ENCODE peak calls at places on chromosomes 7 and 10, in seven cellular contexts. A is IMR-90; G is GM19239; M is fibroblast of lung; X is A673; L is activated CD4-positive, CD25-positive, alpha-beta regulatory T cell; W is stimulated activated CD8-positive, alpha-beta memory T cell treated with anti-CD3 and anti-CD28 coated beads, Interleukin-2, amount 100 ng/mL, for 1 hour. K is an unnamed sample.
A peak's percentile ranks its signal among the peaks of the same experiment; 100 is the strongest.

GRCh38 chr7:148142660-148143248 is 447.8 kb upstream of the C7orf33 start:
- DNase-seq in A (peak; percentile 21), G (peak; percentile 4), M (no peak), X (peak; percentile 72), L (no peak), W (no peak), K (peak; percentile 18)

GRCh38 chr7:30412810-30413504 is 65.6 kb downstream of the NOD1 start:
- DNase-seq in A (peak; percentile 83), G (no peak), M (peak; percentile 78), X (peak; percentile 74), L (no peak), W (no peak), K (peak; percentile 78)

GRCh38 chr7:94401411-94401810 is 6.7 kb downstream of the COL1A2 start:
- DNase-seq in A (no peak), G (no peak), M (no peak), X (no peak), L (no peak), W (no peak), K (no peak)

GRCh38 chr10:613661-614340 is 75.7 kb downstream of the DIP2C start:
- DNase-seq in A (no peak), G (no peak), M (no peak), X (no peak), L (no peak), W (no peak), K (no peak)

GRCh38 chr10:44325157-44325556 is 59.7 kb downstream of the CXCL12 start:
- DNase-seq in A (no peak), G (no peak), M (no peak), X (no peak), L (no peak), W (no peak), K (no peak)

GRCh38 chr10:22693371-22693784 is 21.0 kb downstream of the PIP4K2A start:
- DNase-seq in A (peak; percentile 84), G (no peak), M (peak; percentile 86), X (no peak), L (no peak), W (no peak), K (peak; percentile 86)

GRCh38 chr10:6228647-6229046 is 25.9 kb downstream of the PFKFB3 start:
- DNase-seq in A (no peak), G (no peak), M (peak; percentile 42), X (no peak), L (no peak), W (no peak), K (peak; percentile 32)

GRCh38 chr7:27158436-27159277 is 2.2 kb upstream of the HOXA7 start:
- DNase-seq in A (no peak), G (no peak), M (no peak), X (no peak), L (no peak), W (no peak), K (no peak)

GRCh38 chr10:121698336-121698735 is 100.1 kb upstream of the FGFR2 start:
- DNase-seq in A (no peak), G (no peak), M (peak; percentile 61), X (no peak), L (no peak), W (no peak), K (no peak)

GRCh38 chr7:100119701-100120517 is 475 bp downstream of the CNPY4 start:
- DNase-seq in A (peak; percentile 58), G (peak; percentile 50), M (peak; percentile 51), X (peak; percentile 88), L (peak; percentile 30), W (peak; percentile 49), K (peak; percentile 64)

GRCh38 chr10:36271631-36272340 is 629.7 kb upstream of the FZD8 start:
- DNase-seq in A (no peak), G (no peak), M (no peak), X (no peak), L (no peak), W (no peak), K (peak; percentile 30)

GRCh38 chr7:471191-471865 is 48.3 kb downstream of the PDGFA start:
- DNase-seq in A (no peak), G (no peak), M (no peak), X (no peak), L (no peak), W (no peak), K (no peak)

GRCh38 chr7:129746857-129747529 is 135.5 kb downstream of the NRF1 start:
- DNase-seq in A (no peak), G (no peak), M (no peak), X (no peak), L (no peak), W (no peak), K (no peak)

GRCh38 chr7:142873281-142873784 is 12.2 kb downstream of the TRPV6 start:
- DNase-seq in A (no peak), G (peak; percentile 47), M (no peak), X (peak; percentile 48), L (no peak), W (no peak), K (peak; percentile 3)

GRCh38 chr7:4825081-4825480 is 36.7 kb downstream of the PAPOLB start:
- DNase-seq in A (no peak), G (no peak), M (no peak), X (no peak), L (no peak), W (no peak), K (no peak)

GRCh38 chr7:158463317-158463716 is 124.3 kb downstream of the PTPRN2 start:
- DNase-seq in A (no peak), G (no peak), M (no peak), X (no peak), L (no peak), W (no peak), K (no peak)

GRCh38 chr10:132528064-132528800 is 9.4 kb upstream of the INPP5A start:
- DNase-seq in A (peak; percentile 42), G (no peak), M (no peak), X (no peak), L (no peak), W (no peak), K (peak; percentile 34)